ENCODE peak calls at places on chromosomes 1 and 21, in seven cellular contexts. B is adrenal gland, L is lower lobe of right lung, N is GM23338, A is OCI-LY7, M is IMR-90, G is K562. O is an unnamed sample. For H3K4me1, the result is how much of the 10 kb centered on the place peaks cover.

GRCh38 chr21:31974454-31974985 is 101.7 kb downstream of the HUNK start:
- DNase-seq in B (no peak), L (no peak), N (peak), A (peak), M (no peak), G (no peak), O (no peak)

GRCh38 chr1:116891396-116892072 is 18.2 kb upstream of the PTGFRN start:
- DNase-seq in B (no peak), L (no peak), N (no peak), A (no peak), M (no peak), G (no peak), O (no peak)

GRCh38 chr1:24966724-24967346 is 36.8 kb upstream of the RUNX3 start:
- DNase-seq in B (no peak), L (no peak), N (no peak), A (no peak), M (peak), G (peak), O (no peak)

GRCh38 chr1:56533197-56533596 is 46.2 kb downstream of the PLPP3 start:
- DNase-seq in B (no peak), L (no peak), N (no peak), A (no peak), M (no peak), G (no peak), O (no peak)

GRCh38 chr1:228274452-228275153 is 66.8 kb downstream of the OBSCN start:
- DNase-seq in B (peak), L (peak), N (peak), A (no peak), M (no peak), G (no peak), O (no peak)

GRCh38 chr21:35952651-35953340 is 107.5 kb downstream of the SETD4 start:
- DNase-seq in B (no peak), L (no peak), N (no peak), A (no peak), M (no peak), G (no peak), O (no peak)

GRCh38 chr1:15849775-15850449 is 2.4 kb downstream of the SPEN start:
- DNase-seq in B (peak), L (no peak), N (peak), A (peak), M (peak), G (peak), O (peak)

GRCh38 chr1:71634159-71634558 is 553.3 kb upstream of the ZRANB2 start:
- DNase-seq in B (no peak), L (no peak), N (no peak), A (no peak), M (no peak), G (no peak), O (no peak)

GRCh38 chr1:45922374-45922773 is 119.0 kb downstream of the MAST2 start:
- DNase-seq in B (no peak), L (no peak), N (no peak), A (no peak), M (no peak), G (no peak), O (peak)

GRCh38 chr1:216686860-216687545 is 36.2 kb downstream of the ESRRG start:
- DNase-seq in B (peak), L (no peak), N (peak), A (no peak), M (peak), G (no peak), O (no peak)

GRCh38 chr1:89725016-89725380 is 92.1 kb downstream of the LRRC8C start:
- DNase-seq in B (no peak), L (no peak), N (no peak), A (no peak), M (peak), G (no peak), O (peak)

GRCh38 chr1:100036718-100037664 is 67.2 kb downstream of the SLC35A3 start:
- DNase-seq in B (no peak), L (no peak), N (peak), A (peak), M (peak), G (no peak), O (no peak)

GRCh38 chr1:205504311-205505075 is at the start of gene CDK18:
- DNase-seq in B (peak), L (peak), N (peak), A (peak), M (no peak), G (peak), O (peak)

GRCh38 chr1:172070055-172070454 is 228.8 kb downstream of the DNM3 start:
- DNase-seq in B (no peak), L (no peak), N (no peak), A (no peak), M (no peak), G (no peak), O (no peak)

GRCh38 chr1:4174291-4175200 is 274.5 kb upstream of the C1orf174 start:
- DNase-seq in B (no peak), L (no peak), N (no peak), A (no peak), M (no peak), G (peak), O (no peak)

GRCh38 chr1:234214129-234214910 is 158.9 kb upstream of the COA6 start:
- DNase-seq in B (peak), L (peak), N (peak), A (no peak), M (peak), G (no peak), O (no peak)

GRCh38 chr1:234216116-234216703 is 157.0 kb upstream of the COA6 start:
- DNase-seq in B (no peak), L (no peak), N (no peak), A (no peak), M (no peak), G (no peak), O (no peak)

GRCh38 chr1:234213576-234214128 is 159.6 kb upstream of the COA6 start:
- DNase-seq in B (no peak), L (no peak), N (no peak), A (no peak), M (no peak), G (no peak), O (no peak)

GRCh38 chr1:234214911-234215892 is 158.1 kb upstream of the COA6 start:
- DNase-seq in B (no peak), L (peak), N (peak), A (no peak), M (no peak), G (no peak), O (no peak)

GRCh38 chr1:234212764-234213406 is 160.4 kb upstream of the COA6 start:
- DNase-seq in B (peak), L (no peak), N (peak), A (peak), M (peak), G (peak), O (no peak)
- TF ChIP-seq CTCF in B (peak), L (peak), N (peak), A (peak), M (peak), G (peak), O (peak)

DNA sequence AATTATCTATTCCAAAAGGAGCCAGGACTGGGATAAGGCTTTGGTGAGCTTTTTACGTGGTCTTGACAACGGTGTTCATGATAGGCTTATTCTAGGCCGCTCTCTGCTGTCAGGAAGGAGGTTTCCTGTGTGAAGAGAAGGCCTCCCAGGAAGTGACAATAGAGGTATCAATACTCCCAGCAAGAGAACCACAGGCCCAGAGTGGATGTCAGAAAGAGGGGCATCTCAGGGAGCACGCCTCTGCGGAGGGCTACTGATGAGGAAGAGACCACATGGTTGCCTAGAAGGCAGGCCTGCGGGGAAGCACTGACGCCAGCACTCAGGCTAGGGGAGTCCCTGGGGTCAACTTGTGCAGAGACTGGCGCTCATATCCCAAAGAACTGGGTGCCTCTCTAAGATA is 60.4 kb downstream of the ITPKB start:
- DNase-seq in B (no peak), L (no peak), N (no peak), A (no peak), M (no peak), G (peak), O (no peak)
- H3K4me1 ChIP-seq in B (half or more), L (half or more), N (under half), A (half or more), M (under half), G (under half), O (half or more)

GRCh38 chr1:3027611-3028371 is 6.5 kb downstream of the ACTRT2 start:
- DNase-seq in B (no peak), L (no peak), N (no peak), A (no peak), M (no peak), G (no peak), O (no peak)
- H3K4me3 ChIP-seq in B (no peak), L (no peak), N (no peak), A (no peak), M (no peak), G (no peak), O (no peak)

GRCh38 chr1:207748737-207749528 is 2.9 kb upstream of the CD46 start:
- DNase-seq in B (no peak), L (no peak), N (no peak), A (peak), M (no peak), G (no peak), O (no peak)

GRCh38 chr1:207744000-207744534 is 7.8 kb upstream of the CD46 start:
- DNase-seq in B (no peak), L (no peak), N (no peak), A (no peak), M (no peak), G (no peak), O (no peak)

GRCh38 chr1:207745285-207745684 is 6.6 kb upstream of the CD46 start:
- DNase-seq in B (no peak), L (no peak), N (no peak), A (no peak), M (peak), G (no peak), O (no peak)

GRCh38 chr1:207747627-207748492 is 4.0 kb upstream of the CD46 start:
- DNase-seq in B (no peak), L (no peak), N (peak), A (peak), M (no peak), G (no peak), O (no peak)

DNA sequence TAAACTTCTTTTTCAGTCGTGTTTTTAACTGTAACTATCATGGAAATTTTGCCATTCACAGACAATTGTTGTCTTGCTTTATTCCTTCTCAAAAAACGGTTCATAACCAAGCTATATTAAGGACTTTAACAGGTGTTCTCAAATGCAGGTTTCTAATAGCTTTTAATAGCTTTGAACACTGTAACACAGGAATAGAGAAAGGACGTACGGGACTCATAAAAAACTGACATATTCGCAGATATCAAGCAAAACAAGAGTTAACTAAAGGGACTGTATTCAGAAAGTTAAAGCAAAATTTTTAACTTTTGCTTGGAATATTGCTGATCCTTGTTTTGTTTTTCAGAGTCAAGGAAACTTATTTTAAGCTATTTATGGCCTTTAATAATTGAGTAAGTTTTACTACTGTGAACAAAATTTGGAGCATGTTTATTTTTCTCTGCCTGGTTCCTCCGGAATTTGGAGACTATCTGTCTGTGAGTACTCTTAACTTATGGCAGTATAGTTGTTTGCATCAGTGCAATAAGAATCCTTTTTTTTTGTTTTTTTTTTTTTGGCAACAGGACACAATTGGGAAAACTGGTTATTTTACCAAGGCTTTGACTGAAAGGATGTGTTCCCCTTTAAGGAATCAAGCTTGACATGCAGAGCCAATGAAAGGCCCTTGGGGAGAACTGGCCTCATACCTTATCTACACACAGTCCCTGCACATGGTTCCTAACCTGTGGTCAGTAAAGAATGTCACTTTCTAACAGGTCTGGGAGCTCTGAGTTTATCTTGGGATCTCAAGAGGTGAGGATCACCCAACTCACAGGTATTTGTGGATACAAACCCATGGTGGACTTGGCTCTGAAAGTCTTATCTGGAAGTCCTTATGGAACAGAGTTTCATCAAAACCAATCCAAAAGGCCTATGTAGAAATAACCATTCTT is 5.8 kb upstream of the CD46 start:
- DNase-seq in B (no peak), L (no peak), N (no peak), A (peak), M (no peak), G (peak), O (no peak)
- TF ChIP-seq CTCF in B (no peak), L (no peak), N (no peak), A (no peak), M (no peak), G (no peak), O (no peak)

GRCh38 chr1:39640861-39641260 is 1.4 kb upstream of the HEYL start:
- DNase-seq in B (no peak), L (no peak), N (no peak), A (no peak), M (no peak), G (no peak), O (no peak)

GRCh38 chr1:39646232-39647081 is 7.0 kb upstream of the HEYL start:
- DNase-seq in B (peak), L (no peak), N (peak), A (peak), M (peak), G (peak), O (peak)

GRCh38 chr1:39645411-39646043 is 6.1 kb upstream of the HEYL start:
- DNase-seq in B (no peak), L (no peak), N (no peak), A (no peak), M (no peak), G (no peak), O (no peak)

GRCh38 chr1:39642796-39643195 is 3.4 kb upstream of the HEYL start:
- DNase-seq in B (no peak), L (no peak), N (no peak), A (no peak), M (peak), G (no peak), O (no peak)

DNA sequence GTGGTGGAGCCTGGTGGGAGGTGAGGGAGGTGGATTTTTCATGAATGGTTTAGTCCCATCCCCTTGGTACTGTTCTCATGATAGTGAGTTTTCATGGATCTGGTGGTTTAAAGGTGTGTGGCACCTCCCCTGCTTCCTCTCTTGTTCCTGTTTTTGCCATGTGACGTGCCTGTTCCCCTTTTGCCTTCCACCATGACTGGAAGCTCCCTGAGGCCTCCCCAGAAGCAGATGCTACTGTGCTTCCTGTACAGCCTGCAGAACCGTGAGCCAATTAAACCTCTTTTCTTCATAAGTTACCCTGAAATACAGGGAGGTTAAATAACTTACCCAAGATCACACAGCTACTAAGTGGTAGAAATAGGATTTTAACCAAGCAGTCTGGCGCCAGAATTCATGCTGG is 4.3 kb upstream of the HEYL start:
- DNase-seq in B (no peak), L (no peak), N (no peak), A (no peak), M (no peak), G (no peak), O (no peak)
- H3K4me1 ChIP-seq in B (under half), L (under half), N (under half), A (under half), M (under half), G (under half), O (half or more)

GRCh38 chr1:234768171-234768568 is 158.2 kb upstream of the IRF2BP2 start:
- DNase-seq in B (no peak), L (no peak), N (no peak), A (no peak), M (no peak), G (no peak), O (no peak)

GRCh38 chr1:234770031-234770795 is 160.2 kb upstream of the IRF2BP2 start:
- DNase-seq in B (no peak), L (no peak), N (no peak), A (no peak), M (no peak), G (no peak), O (no peak)

GRCh38 chr1:234770924-234771540 is 161.1 kb upstream of the IRF2BP2 start:
- DNase-seq in B (no peak), L (no peak), N (no peak), A (no peak), M (no peak), G (no peak), O (no peak)

GRCh38 chr1:234769284-234769998 is 159.5 kb upstream of the IRF2BP2 start:
- DNase-seq in B (no peak), L (no peak), N (no peak), A (no peak), M (no peak), G (no peak), O (no peak)

DNA sequence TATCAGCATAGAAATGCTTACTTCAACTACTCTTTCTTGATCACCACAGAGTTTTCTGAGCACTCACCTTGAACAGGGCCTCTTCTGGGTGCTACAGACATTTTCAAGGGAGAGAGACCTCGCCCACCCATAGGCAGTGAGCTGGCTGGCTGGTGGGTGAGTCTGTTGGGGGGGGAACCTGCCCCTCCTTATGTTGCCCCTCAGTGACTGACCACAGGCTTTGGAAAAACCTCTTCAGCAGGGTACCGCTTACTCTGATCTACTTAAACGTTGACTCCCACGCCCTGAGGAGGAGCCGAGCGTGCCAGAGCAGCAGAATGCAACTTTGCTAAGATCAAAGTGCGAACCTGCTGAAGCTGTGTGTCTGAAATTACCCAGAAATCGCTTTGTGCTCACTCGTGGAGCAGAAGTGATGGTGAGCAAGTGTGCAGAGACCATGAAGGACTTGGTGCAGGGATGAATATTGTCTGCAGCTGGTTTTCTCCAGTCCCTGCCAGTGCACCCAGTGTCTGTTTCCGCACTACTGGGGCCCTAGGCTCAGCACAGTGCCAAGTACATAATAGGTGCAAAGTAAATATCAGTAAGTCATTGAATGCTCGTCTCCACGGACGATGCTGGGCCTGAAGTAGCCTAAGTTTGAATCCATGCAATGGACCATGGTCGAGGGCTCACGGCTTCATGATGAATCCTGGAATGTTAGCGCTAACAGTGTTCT is 158.7 kb upstream of the IRF2BP2 start:
- DNase-seq in B (no peak), L (no peak), N (no peak), A (no peak), M (no peak), G (no peak), O (no peak)
- H3K4me3 ChIP-seq in B (no peak), L (no peak), N (no peak), A (no peak), M (no peak), G (no peak), O (no peak)

O was measured in left ventricle myocardium inferior.